ENCODE peak calls at places on chromosomes 4 and X, in four cellular contexts. One of them, this sample, is unnamed.

GRCh38 chr4:105074097-105074496 is 72.6 kb upstream of the TET2 start:
- DNase-seq in HepG2: no peak
- DNase-seq in K562: no peak
- DNase-seq in H1: no peak
- DNase-seq in this sample: no peak

GRCh38 chrX:110847334-110847733 is 51.7 kb upstream of the CHRDL1 start:
- DNase-seq in HepG2: peak; percentile 32
- DNase-seq in K562: peak; percentile 49
- DNase-seq in H1: no peak
- DNase-seq in this sample: peak; percentile 23

GRCh38 chr4:165369522-165369921 is 9.3 kb upstream of the CPE start:
- DNase-seq in H1: no peak
- DNase-seq in K562: no peak
- DNase-seq in HepG2: peak; percentile 99
- DNase-seq in this sample: no peak

GRCh38 chr4:256492-256891 is 48.8 kb downstream of the ZNF732 start:
- DNase-seq in H1: no peak
- DNase-seq in K562: no peak
- DNase-seq in HepG2: no peak
- DNase-seq in this sample: no peak

GRCh38 chr4:6296026-6296425 is 26.4 kb downstream of the WFS1 start:
- DNase-seq in H1: no peak
- DNase-seq in HepG2: no peak
- DNase-seq in K562: no peak
- DNase-seq in this sample: no peak

GRCh38 chrX:57286507-57287251 is at the start of gene FAAH2:
- DNase-seq in HepG2: peak; percentile 57
- DNase-seq in H1: peak; percentile 55
- DNase-seq in K562: peak; percentile 8
- DNase-seq in this sample: peak; percentile 23

GRCh38 chrX:154541896-154542722 is 4.5 kb downstream of the G6PD start:
- DNase-seq in HepG2: peak; percentile 94
- DNase-seq in H1: no peak
- DNase-seq in K562: peak; percentile 85
- DNase-seq in this sample: no peak

GRCh38 chr4:121819216-121819980 is 4.3 kb downstream of the CCNA2 start:
- DNase-seq in K562: no peak
- DNase-seq in H1: no peak
- DNase-seq in HepG2: no peak
- DNase-seq in this sample: no peak

GRCh38 chr4:3861720-3862639 is 95.8 kb downstream of the ADRA2C start:
- DNase-seq in K562: no peak
- DNase-seq in H1: no peak
- DNase-seq in HepG2: no peak
- DNase-seq in this sample: no peak

GRCh38 chr4:73417973-73418372 is 13.9 kb downstream of the ALB start:
- DNase-seq in K562: no peak
- DNase-seq in HepG2: no peak
- DNase-seq in H1: no peak
- DNase-seq in this sample: no peak
- TF ChIP-seq HDAC2 in K562: no peak
- TF ChIP-seq HDAC2 in HepG2: no peak
- TF ChIP-seq HDAC2 in H1: no peak
- TF ChIP-seq HDAC2 in this sample: no peak

GRCh38 chr4:128483041-128483440 is 195.4 kb upstream of the PGRMC2 start:
- DNase-seq in K562: no peak
- DNase-seq in H1: no peak
- DNase-seq in HepG2: no peak
- DNase-seq in this sample: no peak

GRCh38 chr4:128475597-128475996 is 188.0 kb upstream of the PGRMC2 start:
- DNase-seq in K562: no peak
- DNase-seq in H1: no peak
- DNase-seq in HepG2: no peak
- DNase-seq in this sample: no peak

GRCh38 chr4:128480945-128481344 is 193.3 kb upstream of the PGRMC2 start:
- DNase-seq in K562: no peak
- DNase-seq in HepG2: no peak
- DNase-seq in H1: no peak
- DNase-seq in this sample: no peak

GRCh38 chr4:128481752-128482480 is 194.3 kb upstream of the PGRMC2 start:
- DNase-seq in K562: no peak
- DNase-seq in HepG2: no peak
- DNase-seq in H1: no peak
- DNase-seq in this sample: no peak

DNA sequence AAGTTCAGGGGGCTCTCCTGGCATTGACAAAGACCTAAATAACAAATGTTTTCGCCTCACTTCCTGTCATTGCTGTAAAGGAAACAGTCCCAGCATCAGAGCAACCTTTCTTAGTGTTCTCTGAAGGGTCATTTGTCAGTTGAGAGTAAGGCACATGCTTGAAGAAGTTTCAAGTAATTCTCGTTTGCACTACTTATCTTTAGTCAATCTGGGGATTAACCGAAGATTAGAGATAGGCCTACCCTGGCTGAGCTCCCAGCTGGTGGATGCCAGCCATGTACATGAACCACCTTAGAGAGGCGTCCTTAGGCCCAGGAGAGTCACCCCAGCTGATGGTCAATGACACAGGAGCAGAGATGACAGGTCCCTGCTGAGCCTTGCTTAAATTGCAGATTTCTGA is 189.9 kb upstream of the PGRMC2 start:
- DNase-seq in K562: no peak
- DNase-seq in HepG2: no peak
- DNase-seq in H1: no peak
- DNase-seq in this sample: no peak
- TF ChIP-seq KDM1A in K562: no peak
- TF ChIP-seq KDM1A in HepG2: no peak
- TF ChIP-seq KDM1A in H1: no peak
- TF ChIP-seq KDM1A in this sample: no peak

GRCh38 chrX:38305971-38306370 is 21.3 kb downstream of the RPGR start:
- DNase-seq in K562: no peak
- DNase-seq in H1: no peak
- DNase-seq in HepG2: peak; percentile 18
- DNase-seq in this sample: no peak
- TF ChIP-seq CBX5 in K562: no peak
- TF ChIP-seq CBX5 in H1: no peak
- TF ChIP-seq CBX5 in HepG2: no peak
- TF ChIP-seq CBX5 in this sample: no peak

GRCh38 chrX:68994135-68994882 is 165.5 kb downstream of the EFNB1 start:
- DNase-seq in H1: peak; percentile 19
- DNase-seq in K562: no peak
- DNase-seq in HepG2: no peak
- DNase-seq in this sample: no peak
- TF ChIP-seq HDAC2 in H1: no peak
- TF ChIP-seq HDAC2 in K562: no peak
- TF ChIP-seq HDAC2 in HepG2: no peak
- TF ChIP-seq HDAC2 in this sample: no peak

This sample was measured in GM12878.